ENCODE peak calls at places on chromosomes 11 and 22, in eight cellular contexts. E is AG09309; F is activated T-helper 9 cell treated with anti-CD3 and anti-CD28 coated beads, Interleukin-2, amount 50 U/mL, for 16 hours; N is activated T-cell treated with anti-CD3 and anti-CD28 coated beads, Interleukin-2, amount 50 U/mL, for 24 hours; D is stimulated activated CD4-positive, alpha-beta T cell treated with anti-CD3 and anti-CD28 coated beads, Interleukin-1b, Interleukin-23, amount 100 ng/mL, for 4 hours; R is EH; H is HS-27A; P is osteoblast. M is an unnamed sample.

GRCh38 chr22:39592104-39593060 is 21.8 kb downstream of the CACNA1I start:
- DNase-seq in E (peak), F (no peak), N (no peak), D (no peak), R (peak), H (peak), P (peak), M (no peak)

GRCh38 chr11:68402355-68403031 is 58.1 kb upstream of the PPP6R3 start:
- DNase-seq in E (no peak), F (no peak), N (no peak), D (no peak), R (no peak), H (no peak), P (peak), M (no peak)

GRCh38 chr11:17722000-17722643 is 2.8 kb downstream of the MYOD1 start:
- DNase-seq in E (no peak), F (no peak), N (no peak), D (no peak), R (peak), H (no peak), P (peak), M (no peak)

GRCh38 chr22:37167176-37167980 is 17.7 kb upstream of the IL2RB start:
- DNase-seq in E (no peak), F (no peak), N (no peak), D (no peak), R (no peak), H (no peak), P (no peak), M (no peak)

GRCh38 chr22:44207981-44208317 is 27.2 kb downstream of the PARVG start:
- DNase-seq in E (no peak), F (no peak), N (no peak), D (no peak), R (no peak), H (no peak), P (peak), M (no peak)

GRCh38 chr11:10943968-10944367 is 86.1 kb upstream of the ZBED5 start:
- DNase-seq in E (no peak), F (no peak), N (no peak), D (no peak), R (no peak), H (no peak), P (no peak), M (no peak)

GRCh38 chr11:117457031-117457785 is 129.6 kb downstream of the CEP164 start:
- DNase-seq in E (no peak), F (no peak), N (no peak), D (no peak), R (no peak), H (no peak), P (no peak), M (no peak)

GRCh38 chr11:132943325-132943736 is 589.0 kb downstream of the OPCML start:
- DNase-seq in E (no peak), F (no peak), N (no peak), D (no peak), R (peak), H (no peak), P (no peak), M (no peak)

GRCh38 chr11:28146123-28146751 is 38.0 kb downstream of the METTL15 start:
- DNase-seq in E (peak), F (no peak), N (no peak), D (no peak), R (peak), H (peak), P (no peak), M (peak)

GRCh38 chr22:24512043-24512442 is 16.9 kb downstream of the UPB1 start:
- DNase-seq in E (no peak), F (no peak), N (no peak), D (no peak), R (peak), H (no peak), P (peak), M (no peak)

GRCh38 chr11:59556883-59557205 is 45.5 kb downstream of the OR4D9 start:
- DNase-seq in E (no peak), F (no peak), N (no peak), D (no peak), R (no peak), H (no peak), P (peak), M (no peak)

GRCh38 chr11:535519-536454 is at the start of gene HRAS:
- DNase-seq in E (peak), F (peak), N (peak), D (peak), R (peak), H (peak), P (peak), M (peak)

GRCh38 chr22:26837784-26838520 is 180.6 kb downstream of the MIAT start:
- DNase-seq in E (no peak), F (no peak), N (no peak), D (no peak), R (no peak), H (no peak), P (no peak), M (no peak)

GRCh38 chr11:128763224-128763623 is 69.4 kb downstream of the FLI1 start:
- DNase-seq in E (no peak), F (no peak), N (no peak), D (no peak), R (peak), H (no peak), P (no peak), M (no peak)

GRCh38 chr11:62931501-62932278 is 10.5 kb upstream of the CHRM1 start:
- DNase-seq in E (no peak), F (no peak), N (no peak), D (no peak), R (peak), H (no peak), P (no peak), M (no peak)

GRCh38 chr11:78941226-78941851 is 366.7 kb upstream of the NARS2 start:
- DNase-seq in E (no peak), F (no peak), N (no peak), D (no peak), R (no peak), H (no peak), P (no peak), M (no peak)

GRCh38 chr22:26002456-26002855 is 166.8 kb upstream of the SEZ6L start:
- DNase-seq in E (no peak), F (no peak), N (no peak), D (no peak), R (no peak), H (no peak), P (no peak), M (no peak)

GRCh38 chr11:124313849-124314248 is at the start of gene OR8D1:
- DNase-seq in E (no peak), F (no peak), N (no peak), D (no peak), R (no peak), H (no peak), P (no peak), M (no peak)

GRCh38 chr22:17919276-17920144 is 104.9 kb downstream of the MICAL3 start:
- DNase-seq in E (no peak), F (no peak), N (no peak), D (no peak), R (no peak), H (no peak), P (peak), M (no peak)

GRCh38 chr11:95793111-95793510 is 2.8 kb downstream of the CEP57 start:
- DNase-seq in E (no peak), F (no peak), N (no peak), D (no peak), R (no peak), H (no peak), P (no peak), M (no peak)

GRCh38 chr22:38890377-38890776 is 18.4 kb upstream of the CBX6 start:
- DNase-seq in E (no peak), F (no peak), N (no peak), D (no peak), R (no peak), H (no peak), P (no peak), M (no peak)

GRCh38 chr22:39012525-39013516 is 1.2 kb upstream of the APOBEC3C start:
- DNase-seq in E (no peak), F (no peak), N (no peak), D (no peak), R (no peak), H (no peak), P (no peak), M (no peak)

GRCh38 chr11:117950999-117951961 is 22.1 kb upstream of the TMPRSS13 start:
- DNase-seq in E (no peak), F (no peak), N (peak), D (no peak), R (no peak), H (no peak), P (no peak), M (no peak)

GRCh38 chr11:128587415-128587814 is at the start of gene ETS1:
- DNase-seq in E (no peak), F (no peak), N (no peak), D (no peak), R (no peak), H (no peak), P (no peak), M (no peak)

GRCh38 chr11:29119691-29120328 is 897.0 kb downstream of the KCNA4 start:
- DNase-seq in E (peak), F (no peak), N (no peak), D (no peak), R (peak), H (peak), P (peak), M (peak)

GRCh38 chr11:96127596-96127959 is 203.7 kb upstream of the MTMR2 start:
- DNase-seq in E (no peak), F (no peak), N (no peak), D (no peak), R (no peak), H (no peak), P (no peak), M (no peak)

GRCh38 chr11:119048644-119049043 is 8.4 kb downstream of the HYOU1 start:
- DNase-seq in E (no peak), F (no peak), N (no peak), D (no peak), R (no peak), H (no peak), P (peak), M (no peak)

GRCh38 chr11:61912991-61913698 is 4.2 kb downstream of the RAB3IL1 start:
- DNase-seq in E (no peak), F (no peak), N (no peak), D (no peak), R (no peak), H (no peak), P (peak), M (no peak)

GRCh38 chr22:23053912-23054530 is 16.3 kb upstream of the GNAZ start:
- DNase-seq in E (no peak), F (no peak), N (no peak), D (no peak), R (no peak), H (no peak), P (no peak), M (no peak)